ENCODE peak calls at places on chromosome 12, in ten cellular contexts. C is esophagus squamous epithelium, L is HCT116, S is tibial nerve, N is lung, U is trophoblast cell, F is PC-9, T is colonic mucosa, B is tibial artery, J is ovary. H is an unnamed sample.
A peak's percentile ranks its signal among the peaks of the same experiment; 100 is the strongest.

GRCh38 chr12:66196806-66197205 is 7.8 kb downstream of the IRAK3 start:
- DNase-seq in C (no peak), L (no peak), S (no peak), N (no peak), U (no peak), F (no peak), T (no peak), B (no peak), J (no peak), H (no peak)

GRCh38 chr12:108643941-108644742 is 10.4 kb upstream of the SELPLG start:
- DNase-seq in C (no peak), L (peak; percentile 59), S (peak; percentile 46), N (peak; percentile 78), U (no peak), F (peak; percentile 61), T (no peak), B (peak; percentile 83), J (peak; percentile 71), H (no peak)

GRCh38 chr12:114912811-114913210 is 228.8 kb upstream of the TBX3 start:
- DNase-seq in C (no peak), L (no peak), S (no peak), N (no peak), U (no peak), F (no peak), T (no peak), B (no peak), J (no peak), H (no peak)

GRCh38 chr12:16586350-16587109 is 19.4 kb downstream of the LMO3 start:
- DNase-seq in C (no peak), L (no peak), S (no peak), N (no peak), U (no peak), F (no peak), T (no peak), B (no peak), J (no peak), H (no peak)

GRCh38 chr12:107760817-107761501 is at the start of gene PRDM4:
- DNase-seq in C (peak; percentile 53), L (peak; percentile 80), S (peak; percentile 77), N (peak; percentile 92), U (peak; percentile 95), F (peak; percentile 93), T (peak; percentile 91), B (peak; percentile 97), J (peak; percentile 95), H (peak; percentile 91)

GRCh38 chr12:2294651-2295475 is 242.1 kb downstream of the CACNA1C start:
- DNase-seq in C (no peak), L (no peak), S (peak; percentile 48), N (peak; percentile 60), U (peak; percentile 18), F (no peak), T (no peak), B (peak; percentile 85), J (no peak), H (no peak)

GRCh38 chr12:108296933-108297332 is 42.2 kb downstream of the CMKLR1 start:
- DNase-seq in C (no peak), L (no peak), S (no peak), N (no peak), U (no peak), F (no peak), T (no peak), B (no peak), J (no peak), H (no peak)

GRCh38 chr12:117998719-117999118 is 17.8 kb upstream of the RFC5 start:
- DNase-seq in C (no peak), L (no peak), S (no peak), N (no peak), U (no peak), F (no peak), T (no peak), B (no peak), J (no peak), H (no peak)

GRCh38 chr12:70756118-70756517 is 118.9 kb upstream of the PTPRB start:
- DNase-seq in C (no peak), L (no peak), S (no peak), N (no peak), U (peak; percentile 14), F (no peak), T (no peak), B (no peak), J (no peak), H (no peak)

GRCh38 chr12:63083046-63083445 is 68.0 kb downstream of the AVPR1A start:
- DNase-seq in C (no peak), L (no peak), S (no peak), N (no peak), U (no peak), F (no peak), T (no peak), B (no peak), J (no peak), H (no peak)

GRCh38 chr12:19068137-19068536 is 61.4 kb upstream of the PLEKHA5 start:
- DNase-seq in C (no peak), L (no peak), S (no peak), N (no peak), U (no peak), F (no peak), T (no peak), B (no peak), J (no peak), H (no peak)

GRCh38 chr12:9024512-9024911 is 35.2 kb downstream of the KLRG1 start:
- DNase-seq in C (no peak), L (no peak), S (no peak), N (no peak), U (no peak), F (no peak), T (no peak), B (no peak), J (no peak), H (no peak)

GRCh38 chr12:53451661-53452158 is at the start of gene PCBP2:
- DNase-seq in C (peak; percentile 87), L (peak; percentile 99), S (peak; percentile 92), N (peak; percentile 98), U (peak; percentile 99), F (peak; percentile 97), T (peak; percentile 97), B (peak; percentile 99), J (peak; percentile 98), H (peak; percentile 99)
- H3K36me3 ChIP-seq in C (peaks cover 53% of the 10 kb centered on the region), L (peaks cover 29% of the 10 kb centered on the region), S (no peaks in the 10 kb centered on the region), N (peaks cover 20% of the 10 kb centered on the region), U (peaks cover 8% of the 10 kb centered on the region), F (peaks cover 33% of the 10 kb centered on the region), T (peaks cover 24% of the 10 kb centered on the region), B (peaks cover 50% of the 10 kb centered on the region), J (no peaks in the 10 kb centered on the region), H (peaks cover 44% of the 10 kb centered on the region)

DNA sequence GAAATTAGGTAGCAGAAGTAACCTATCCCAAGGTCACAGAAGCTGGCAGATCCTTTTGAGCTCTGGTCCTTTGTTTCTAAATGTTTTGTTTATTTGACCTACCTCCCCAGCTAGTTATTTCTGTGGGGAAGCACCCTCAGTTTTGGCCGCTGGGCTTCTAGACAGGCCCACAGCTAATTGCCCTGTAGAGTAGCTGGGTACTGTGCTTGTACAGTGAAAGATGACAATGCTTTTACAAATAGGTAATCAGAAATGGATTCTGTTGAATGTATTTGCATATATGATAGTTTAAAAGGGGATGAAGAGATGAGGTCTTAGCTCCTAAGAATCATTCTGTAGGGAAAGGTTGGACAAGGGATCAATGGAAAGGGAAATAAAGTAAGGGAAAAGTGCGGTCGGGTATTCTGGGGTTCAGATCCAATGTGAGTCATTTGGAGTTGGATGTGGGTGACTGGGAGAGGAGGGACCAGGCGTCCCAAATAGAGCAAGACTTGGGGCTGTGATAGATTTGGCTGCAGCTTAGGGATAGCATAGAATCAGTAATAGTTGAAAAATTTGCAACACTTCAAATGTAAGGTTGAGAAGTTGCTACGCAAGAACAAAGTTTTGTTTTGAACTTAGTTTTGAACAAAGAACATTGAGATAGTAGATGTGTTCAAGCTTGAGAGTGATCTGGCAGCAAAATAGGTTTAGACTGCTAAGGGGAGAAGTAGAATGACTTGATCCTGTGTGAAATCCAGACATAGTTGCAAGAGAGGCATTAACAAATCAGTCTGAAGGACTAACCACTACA is 3.7 kb downstream of the NUDT4 start:
- DNase-seq in C (no peak), L (no peak), S (no peak), N (no peak), U (no peak), F (no peak), T (no peak), B (no peak), J (no peak), H (no peak)
- H3K4me3 ChIP-seq in C (peak overlapping the region; percentile 93), L (no peak overlapping the region), S (peak overlapping the region; percentile 70), N (peak overlapping the region; percentile 8), U (no peak overlapping the region), F (peak overlapping the region; percentile 86), T (peak overlapping the region; percentile 9), B (peak overlapping the region; percentile 84), J (peak overlapping the region; percentile 97), H (no peak overlapping the region)

DNA sequence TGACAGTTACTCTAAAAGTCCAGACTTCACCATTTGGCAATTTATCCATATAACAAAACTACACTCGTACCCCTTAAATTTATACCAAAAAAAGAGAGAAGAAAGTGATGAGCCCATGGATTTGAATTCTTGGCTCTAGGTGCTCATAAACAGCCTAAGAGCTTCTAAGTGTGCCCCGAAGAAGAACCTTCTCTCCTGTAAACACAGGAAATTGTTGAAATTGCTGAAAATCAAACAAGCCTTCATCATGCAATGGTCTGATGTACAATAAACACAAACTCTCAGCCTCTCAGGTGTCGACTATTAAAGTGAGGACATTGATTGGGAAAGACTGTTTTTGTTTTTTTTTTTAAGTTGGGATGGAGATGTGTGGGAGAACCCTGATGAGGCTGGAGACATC is 21.8 kb downstream of the PDE6H start:
- DNase-seq in C (no peak), L (no peak), S (no peak), N (no peak), U (no peak), F (no peak), T (no peak), B (no peak), J (no peak), H (no peak)
- H3K27ac ChIP-seq in C (no peak overlapping the region), L (no peak overlapping the region), S (no peak overlapping the region), N (no peak overlapping the region), U (no peak overlapping the region), F (no peak overlapping the region), T (no peak overlapping the region), B (peak overlapping the region; percentile 43), J (no peak overlapping the region), H (no peak overlapping the region)

DNA sequence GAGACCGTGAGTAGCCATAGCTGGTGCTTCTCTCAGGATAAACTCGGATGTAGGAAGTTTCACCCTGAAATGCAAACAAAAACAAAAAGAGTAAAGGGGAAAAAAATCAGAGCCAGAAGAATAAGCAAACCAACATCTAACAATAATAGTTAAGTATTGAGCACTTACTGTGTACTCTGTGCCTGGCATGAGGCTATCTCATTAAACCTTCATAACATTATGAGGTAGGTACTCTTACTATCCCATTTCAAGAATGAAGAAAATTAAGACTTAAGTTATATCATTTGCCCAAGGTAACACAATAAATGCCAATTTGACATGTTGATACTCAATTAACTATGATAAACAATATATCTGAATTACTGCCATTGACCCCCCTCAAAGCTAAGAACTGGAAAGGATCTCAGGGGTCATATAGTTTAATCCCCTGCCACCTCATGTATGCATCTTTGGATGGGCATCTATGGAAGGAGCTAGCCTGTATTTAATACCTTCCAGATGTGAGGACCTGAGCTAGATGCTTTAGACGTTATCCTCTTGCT is 7.4 kb downstream of the SRSF9 start:
- DNase-seq in C (no peak), L (no peak), S (no peak), N (no peak), U (no peak), F (no peak), T (no peak), B (no peak), J (no peak), H (no peak)
- H3K36me3 ChIP-seq in C (peaks cover 100% of the 10 kb centered on the region), L (peaks cover 68% of the 10 kb centered on the region), S (no peaks in the 10 kb centered on the region), N (peaks cover 57% of the 10 kb centered on the region), U (peaks cover 45% of the 10 kb centered on the region), F (peaks cover 48% of the 10 kb centered on the region), T (peaks cover 41% of the 10 kb centered on the region), B (peaks cover 97% of the 10 kb centered on the region), J (no peaks in the 10 kb centered on the region), H (peaks cover 98% of the 10 kb centered on the region)